ENCODE peak calls at places on chromosome 21, in seven cellular contexts. W is epithelial cell of esophagus, O is AG04449, I is SK-N-SH, Y is heart left ventricle, H is fibroblast of pulmonary artery, T is fibroblast of lung. D is an unnamed sample.
A peak's percentile ranks its signal among the peaks of the same experiment; 100 is the strongest.

GRCh38 chr21:45579383-45580180 is 37.3 kb upstream of the SLC19A1 start:
- DNase-seq in W (no peak), O (no peak), I (peak; percentile 23), Y (no peak), H (no peak), T (no peak), D (no peak)

GRCh38 chr21:33025471-33026298 is at the start of gene OLIG2:
- DNase-seq in W (no peak), O (no peak), I (peak; percentile 49), Y (no peak), H (no peak), T (peak; percentile 25), D (peak; percentile 95)

GRCh38 chr21:23152130-23152529 is 2153.9 kb downstream of the NCAM2 start:
- DNase-seq in W (no peak), O (no peak), I (peak; percentile 2), Y (no peak), H (no peak), T (no peak), D (no peak)

GRCh38 chr21:44455524-44456206 is 355 bp downstream of the LRRC3 start:
- DNase-seq in W (peak; percentile 2), O (no peak), I (peak; percentile 82), Y (peak; percentile 80), H (peak; percentile 26), T (peak; percentile 13), D (no peak)

GRCh38 chr21:45536301-45537081 is 5.7 kb downstream of the SLC19A1 start:
- DNase-seq in W (no peak), O (no peak), I (no peak), Y (peak; percentile 44), H (no peak), T (no peak), D (peak; percentile 39)

GRCh38 chr21:38768385-38769071 is 37.2 kb upstream of the ETS2 start:
- DNase-seq in W (peak; percentile 83), O (peak; percentile 90), I (no peak), Y (no peak), H (peak; percentile 89), T (peak; percentile 96), D (no peak)

GRCh38 chr21:14600569-14601308 is 54.6 kb upstream of the SAMSN1 start:
- DNase-seq in W (no peak), O (no peak), I (no peak), Y (no peak), H (peak; percentile 43), T (no peak), D (no peak)

GRCh38 chr21:33618407-33618806 is 23.1 kb downstream of the CRYZL1 start:
- DNase-seq in W (no peak), O (no peak), I (no peak), Y (no peak), H (no peak), T (no peak), D (no peak)

GRCh38 chr21:24093032-24093431 is 1514.2 kb downstream of the MRPL39 start:
- DNase-seq in W (no peak), O (no peak), I (no peak), Y (no peak), H (no peak), T (no peak), D (no peak)

GRCh38 chr21:29130234-29130993 is at the start of gene MAP3K7CL:
- DNase-seq in W (peak; percentile 97), O (peak; percentile 100), I (no peak), Y (peak; percentile 63), H (peak; percentile 97), T (peak; percentile 100), D (peak; percentile 19)

GRCh38 chr21:21921410-21922232 is 923.4 kb downstream of the NCAM2 start:
- DNase-seq in W (peak; percentile 17), O (no peak), I (peak; percentile 16), Y (no peak), H (peak; percentile 63), T (peak; percentile 28), D (no peak)

GRCh38 chr21:17780539-17780938 is 38.6 kb downstream of the C21orf91 start:
- DNase-seq in W (peak; percentile 46), O (no peak), I (no peak), Y (no peak), H (no peak), T (peak; percentile 8), D (no peak)

GRCh38 chr21:15071012-15071411 is 6.2 kb upstream of the NRIP1 start:
- DNase-seq in W (no peak), O (no peak), I (no peak), Y (no peak), H (no peak), T (no peak), D (no peak)

GRCh38 chr21:36474591-36474990 is 5.3 kb downstream of the CLDN14 start:
- DNase-seq in W (no peak), O (no peak), I (no peak), Y (no peak), H (no peak), T (no peak), D (no peak)

GRCh38 chr21:30831194-30831765 is 1.7 kb upstream of the KRTAP7-1 start:
- DNase-seq in W (peak; percentile 17), O (no peak), I (peak; percentile 21), Y (no peak), H (peak; percentile 10), T (no peak), D (peak; percentile 55)

GRCh38 chr21:45199201-45199600 is 88.5 kb downstream of the POFUT2 start:
- DNase-seq in W (no peak), O (no peak), I (no peak), Y (no peak), H (no peak), T (no peak), D (no peak)

GRCh38 chr21:34200288-34200905 is 127.0 kb downstream of the MRPS6 start:
- DNase-seq in W (no peak), O (no peak), I (no peak), Y (no peak), H (peak; percentile 85), T (no peak), D (no peak)

GRCh38 chr21:33622253-33622652 is 19.3 kb downstream of the CRYZL1 start:
- DNase-seq in W (no peak), O (no peak), I (no peak), Y (no peak), H (no peak), T (no peak), D (no peak)

GRCh38 chr21:33236799-33237198 is 7.1 kb downstream of the IFNAR2 start:
- DNase-seq in W (no peak), O (no peak), I (no peak), Y (no peak), H (no peak), T (peak; percentile 17), D (no peak)

GRCh38 chr21:32593690-32594089 is 8.4 kb upstream of the TCP10L start:
- DNase-seq in W (no peak), O (no peak), I (no peak), Y (no peak), H (no peak), T (no peak), D (no peak)

GRCh38 chr21:15754640-15755039 is 24.9 kb downstream of the USP25 start:
- DNase-seq in W (peak; percentile 77), O (no peak), I (no peak), Y (no peak), H (peak; percentile 29), T (peak; percentile 83), D (no peak)

GRCh38 chr21:38888956-38889605 is 83.4 kb downstream of the ETS2 start:
- DNase-seq in W (no peak), O (no peak), I (no peak), Y (no peak), H (no peak), T (peak; percentile 56), D (no peak)

GRCh38 chr21:28016571-28016970 is 976.1 kb downstream of the LTN1 start:
- DNase-seq in W (no peak), O (no peak), I (no peak), Y (no peak), H (no peak), T (peak; percentile 16), D (no peak)

GRCh38 chr21:28018213-28018612 is 974.5 kb downstream of the LTN1 start:
- DNase-seq in W (no peak), O (no peak), I (no peak), Y (no peak), H (no peak), T (no peak), D (no peak)

GRCh38 chr21:28018741-28019669 is 973.7 kb downstream of the LTN1 start:
- DNase-seq in W (no peak), O (no peak), I (no peak), Y (no peak), H (no peak), T (no peak), D (no peak)
- TF ChIP-seq CTCF in W (no peak), O (peak; percentile 6), I (peak; percentile 22), Y (peak; percentile 21), H (no peak), T (no peak), D (no peak)

GRCh38 chr21:25169370-25169769 is 437.9 kb downstream of the MRPL39 start:
- DNase-seq in W (no peak), O (no peak), I (no peak), Y (no peak), H (no peak), T (no peak), D (no peak)
- TF ChIP-seq CTCF in W (no peak), O (no peak), I (no peak), Y (no peak), H (no peak), T (no peak), D (no peak)

GRCh38 chr21:41914358-41914757 is 35.2 kb upstream of the PRDM15 start:
- DNase-seq in W (no peak), O (no peak), I (no peak), Y (no peak), H (no peak), T (no peak), D (no peak)

GRCh38 chr21:41914965-41915364 is 35.8 kb upstream of the PRDM15 start:
- DNase-seq in W (no peak), O (no peak), I (no peak), Y (no peak), H (no peak), T (no peak), D (no peak)

GRCh38 chr21:41918561-41919358 is 35.1 kb downstream of the C2CD2 start:
- DNase-seq in W (no peak), O (no peak), I (no peak), Y (no peak), H (no peak), T (no peak), D (no peak)

GRCh38 chr21:41917531-41917930 is 36.3 kb downstream of the C2CD2 start:
- DNase-seq in W (no peak), O (no peak), I (no peak), Y (no peak), H (no peak), T (no peak), D (no peak)

DNA sequence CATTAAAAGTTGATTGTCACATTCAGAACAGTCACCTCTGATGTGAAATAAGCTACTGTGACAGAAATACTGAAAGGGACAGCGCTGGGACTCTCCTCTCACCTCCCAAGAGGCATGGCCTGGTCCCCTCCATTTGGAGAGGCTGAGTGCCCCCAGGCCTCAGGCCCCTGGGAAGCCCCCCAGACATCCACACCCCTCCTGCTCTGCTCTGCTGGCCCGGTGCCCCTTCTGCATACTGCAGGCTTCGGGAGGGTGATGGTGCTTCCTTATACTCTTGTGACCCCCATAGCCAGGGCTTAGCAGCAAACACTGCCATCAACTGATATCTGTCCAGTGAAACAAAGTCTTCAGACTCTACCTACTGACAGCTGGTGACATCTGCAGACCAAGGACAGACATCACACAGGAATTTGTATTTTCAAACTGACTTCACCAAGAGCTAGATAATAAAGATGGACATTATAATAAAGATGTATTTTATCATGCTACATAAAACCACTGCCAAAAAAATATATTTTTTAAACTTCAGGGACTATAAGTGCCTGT is 36.9 kb downstream of the C2CD2 start:
- DNase-seq in W (no peak), O (no peak), I (no peak), Y (no peak), H (no peak), T (no peak), D (no peak)
- TF ChIP-seq CTCF in W (no peak), O (no peak), I (no peak), Y (no peak), H (no peak), T (no peak), D (no peak)

GRCh38 chr21:37711294-37711844 is 204.9 kb downstream of the KCNJ6 start:
- DNase-seq in W (no peak), O (no peak), I (peak; percentile 39), Y (no peak), H (no peak), T (no peak), D (no peak)
- TF ChIP-seq CTCF in W (no peak), O (no peak), I (no peak), Y (no peak), H (no peak), T (no peak), D (no peak)